ENCODE peak calls at places on chromosomes 16 and 17, in seven cellular contexts. C, Q, F, J, S, R and N are unnamed samples.

GRCh38 chr16:66399930-66400329 is 27.2 kb upstream of the BEAN1 start:
- DNase-seq in C (no peak), S (no peak), R (no peak), Q (no peak), J (no peak), F (no peak), N (peak)

GRCh38 chr16:50207652-50208051 is 54.5 kb downstream of the TENT4B start:
- DNase-seq in S (no peak), Q (no peak), F (no peak), J (no peak), C (no peak), R (no peak), N (no peak)

GRCh38 chr17:17792143-17792550 is 44.6 kb downstream of the SREBF1 start:
- DNase-seq in F (no peak), C (no peak), R (no peak), S (no peak), Q (no peak), J (no peak), N (peak)

GRCh38 chr17:61551255-61551742 is 39.7 kb downstream of the NACA2 start:
- DNase-seq in F (no peak), S (no peak), Q (no peak), R (no peak), J (no peak), C (peak), N (peak)

GRCh38 chr17:81419333-81419885 is 24.2 kb downstream of the BAHCC1 start:
- DNase-seq in S (peak), F (peak), R (no peak), C (peak), J (peak), Q (peak), N (peak)

GRCh38 chr16:50818380-50818779 is 76.5 kb downstream of the CYLD start:
- DNase-seq in C (no peak), Q (no peak), F (no peak), J (no peak), R (no peak), S (no peak), N (no peak)

GRCh38 chr16:2828876-2829430 is 1.1 kb upstream of the ZG16B start:
- DNase-seq in Q (no peak), R (no peak), S (no peak), F (no peak), J (no peak), C (no peak), N (no peak)

GRCh38 chr16:3182608-3183444 is 5.2 kb upstream of the OR1F1 start:
- DNase-seq in R (no peak), J (no peak), C (peak), S (peak), Q (no peak), F (no peak), N (peak)

GRCh38 chr17:412211-413015 is 59.8 kb upstream of the RPH3AL start:
- DNase-seq in S (peak), C (peak), R (no peak), J (peak), F (no peak), Q (peak), N (peak)

GRCh38 chr16:30113031-30113710 is at the start of gene GDPD3:
- DNase-seq in Q (no peak), F (no peak), C (no peak), S (peak), R (no peak), J (no peak), N (no peak)

GRCh38 chr17:65593870-65594584 is 32.6 kb upstream of the AXIN2 start:
- DNase-seq in Q (peak), J (no peak), R (no peak), F (no peak), S (no peak), C (no peak), N (no peak)

GRCh38 chr16:65875362-65876199 is 490.9 kb upstream of the CDH5 start:
- DNase-seq in J (no peak), S (no peak), C (no peak), Q (no peak), F (no peak), R (no peak), N (peak)

GRCh38 chr17:2179615-2180295 is 123.8 kb downstream of the SMG6 start:
- DNase-seq in C (no peak), R (no peak), Q (peak), J (peak), S (peak), F (peak), N (peak)

GRCh38 chr17:8151641-8152111 is 528 bp downstream of the PER1 start:
- DNase-seq in R (no peak), Q (peak), F (peak), C (no peak), S (peak), J (peak), N (no peak)

GRCh38 chr16:48321307-48322036 is 63.7 kb downstream of the SIAH1 start:
- DNase-seq in S (no peak), R (no peak), Q (no peak), C (no peak), J (no peak), F (no peak), N (no peak)

GRCh38 chr16:72050769-72051464 is 3.4 kb upstream of the HP start:
- DNase-seq in J (no peak), C (no peak), F (no peak), Q (no peak), S (no peak), R (no peak), N (no peak)

GRCh38 chr16:4865231-4865860 is 18.1 kb downstream of the UBN1 start:
- DNase-seq in Q (no peak), C (no peak), J (no peak), S (no peak), R (no peak), F (no peak), N (no peak)

GRCh38 chr17:43645765-43646481 is 15.8 kb downstream of the MEOX1 start:
- DNase-seq in R (no peak), F (peak), S (peak), Q (peak), J (peak), C (no peak), N (peak)

GRCh38 chr16:66379571-66379941 is 13.1 kb downstream of the CDH5 start:
- DNase-seq in R (no peak), S (no peak), F (no peak), Q (no peak), C (no peak), J (no peak), N (no peak)

GRCh38 chr17:30449480-30449879 is 27.7 kb upstream of the GOSR1 start:
- DNase-seq in Q (peak), J (no peak), S (no peak), R (no peak), F (no peak), C (no peak), N (no peak)

GRCh38 chr17:60301644-60302043 is 90.3 kb downstream of the USP32 start:
- DNase-seq in Q (no peak), S (no peak), C (no peak), R (no peak), J (no peak), F (no peak), N (no peak)

GRCh38 chr17:57544834-57545463 is 200.2 kb downstream of the CCDC182 start:
- DNase-seq in J (no peak), C (no peak), S (no peak), F (no peak), R (no peak), Q (no peak), N (peak)

GRCh38 chr16:241866-242265 is 7.2 kb downstream of the FAM234A start:
- DNase-seq in S (no peak), J (no peak), F (no peak), Q (no peak), R (no peak), C (no peak), N (no peak)

GRCh38 chr17:61495161-61495857 is 43.1 kb downstream of the TBX4 start:
- DNase-seq in S (no peak), R (no peak), C (no peak), Q (no peak), F (no peak), J (no peak), N (no peak)

GRCh38 chr17:70848785-70849184 is 679.5 kb downstream of the KCNJ2 start:
- DNase-seq in Q (no peak), R (no peak), C (no peak), S (no peak), J (no peak), F (no peak), N (no peak)

GRCh38 chr17:67504182-67504581 is 127.1 kb downstream of the PITPNC1 start:
- DNase-seq in Q (no peak), J (no peak), C (no peak), F (no peak), R (no peak), S (no peak), N (no peak)

GRCh38 chr16:77788196-77789084 is at the start of gene VAT1L:
- DNase-seq in J (no peak), Q (no peak), R (no peak), F (no peak), S (no peak), C (peak), N (peak)

GRCh38 chr17:2054262-2054739 is 602 bp upstream of the HIC1 start:
- DNase-seq in Q (peak), J (no peak), R (no peak), S (no peak), F (peak), C (peak), N (peak)

GRCh38 chr17:4003501-4004421 is 39.5 kb upstream of the ATP2A3 start:
- DNase-seq in R (no peak), C (no peak), Q (no peak), S (peak), F (peak), J (no peak), N (peak)

GRCh38 chr17:68440526-68440925 is 16.8 kb downstream of the WIPI1 start:
- DNase-seq in R (no peak), J (no peak), C (no peak), S (no peak), Q (no peak), F (no peak), N (no peak)

GRCh38 chr17:19874256-19874655 is 6.5 kb upstream of the ULK2 start:
- DNase-seq in J (no peak), R (no peak), C (no peak), S (no peak), Q (no peak), F (no peak), N (no peak)

GRCh38 chr16:69179255-69180010 is 7.5 kb upstream of the SNTB2 start:
- DNase-seq in R (no peak), F (peak), Q (peak), C (peak), S (peak), J (peak), N (peak)

GRCh38 chr17:49434821-49435581 is 20.3 kb upstream of the PHB1 start:
- DNase-seq in J (no peak), S (peak), F (no peak), C (peak), Q (peak), R (no peak), N (peak)

GRCh38 chr16:89023621-89024511 is 46.9 kb upstream of the CBFA2T3 start:
- DNase-seq in F (peak), Q (no peak), S (no peak), J (no peak), C (no peak), R (no peak), N (no peak)

GRCh38 chr17:8125196-8125946 is 1.5 kb upstream of the HES7 start:
- DNase-seq in Q (peak), J (peak), C (peak), R (peak), F (peak), S (peak), N (peak)

GRCh38 chr16:77300232-77300631 is 101.0 kb downstream of the SYCE1L start:
- DNase-seq in Q (no peak), J (no peak), F (no peak), R (no peak), C (peak), S (no peak), N (no peak)

DNA sequence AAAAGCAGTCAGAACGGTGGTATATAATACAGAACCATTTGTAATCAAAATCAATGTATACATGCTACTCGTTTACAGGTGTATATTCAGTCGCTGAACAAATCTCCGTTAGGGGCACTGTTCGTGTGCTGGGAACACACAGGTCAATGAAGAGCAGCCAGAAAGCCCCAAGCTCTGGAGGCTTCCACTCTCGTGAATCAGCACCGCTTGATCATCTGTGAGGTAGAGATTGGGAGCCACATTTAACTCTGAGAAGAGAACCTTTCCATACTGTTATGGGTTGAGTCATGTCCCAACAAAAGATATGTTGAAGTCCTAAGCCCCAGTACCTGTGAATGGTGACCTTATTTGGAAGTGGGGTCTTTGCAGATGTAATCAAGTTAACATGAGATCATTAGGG is 5.4 kb upstream of the CYTH1 start:
- DNase-seq in C (peak), J (no peak), Q (peak), R (no peak), S (no peak), F (no peak), N (no peak)
- TF ChIP-seq EP300 in C (no peak), J (no peak), Q (no peak), R (no peak), S (no peak), F (no peak), N (no peak)

DNA sequence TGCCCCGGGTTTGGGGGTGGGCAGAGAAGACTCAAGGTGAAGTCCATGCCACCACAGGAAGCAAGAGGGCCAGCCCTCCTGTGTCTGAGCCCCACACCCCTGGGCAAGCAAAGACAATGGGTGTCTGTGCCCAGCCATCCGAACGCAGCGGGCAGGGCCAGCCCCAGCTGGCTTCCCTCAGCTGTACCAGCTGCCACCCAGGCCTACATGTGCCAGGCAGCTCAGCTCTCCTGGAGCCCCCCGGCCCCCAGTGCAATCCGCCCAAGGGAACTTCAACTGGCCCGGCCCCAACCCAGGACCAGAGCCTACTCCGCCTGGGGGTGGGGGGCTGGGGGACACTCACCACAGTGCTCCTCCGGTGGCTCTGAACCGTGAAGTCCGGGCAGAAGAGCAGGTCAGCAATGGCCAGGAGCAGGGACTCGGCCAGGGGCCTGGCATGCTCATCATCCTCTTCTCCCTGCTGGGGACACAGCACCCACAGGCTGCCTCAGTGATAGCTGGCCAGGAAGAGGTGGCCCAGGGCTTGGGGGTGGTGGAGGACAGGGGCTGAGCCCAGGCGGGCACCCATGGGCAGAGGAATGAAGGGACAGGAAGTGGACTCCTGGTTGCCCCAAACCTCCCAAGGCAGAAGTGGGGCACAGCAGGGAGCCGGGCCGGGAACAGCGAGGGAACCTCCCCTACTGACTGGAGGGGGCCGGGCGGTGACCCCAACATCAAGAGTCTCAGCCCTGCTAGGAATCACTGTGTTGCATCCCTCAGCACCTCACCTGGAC is 9.8 kb downstream of the HID1 start:
- DNase-seq in J (no peak), F (no peak), R (no peak), Q (no peak), S (no peak), C (no peak), N (no peak)
- TF ChIP-seq EP300 in J (no peak), F (no peak), R (no peak), Q (no peak), S (no peak), C (no peak), N (no peak)

GRCh38 chr16:84514874-84515835 is 10.7 kb upstream of the MEAK7 start:
- DNase-seq in R (peak), J (no peak), S (peak), F (no peak), C (no peak), Q (no peak), N (no peak)
- TF ChIP-seq EP300 in R (peak), J (no peak), S (no peak), F (no peak), C (no peak), Q (no peak), N (no peak)

GRCh38 chr17:27493088-27493487 is 36.8 kb downstream of the KSR1 start:
- DNase-seq in S (no peak), C (no peak), F (no peak), Q (no peak), R (no peak), J (no peak), N (no peak)
- TF ChIP-seq EP300 in S (no peak), C (no peak), F (no peak), Q (no peak), R (no peak), J (no peak), N (no peak)

GRCh38 chr17:9875441-9875840 is 29.6 kb downstream of the RCVRN start:
- DNase-seq in R (no peak), Q (no peak), S (no peak), J (no peak), F (no peak), C (no peak), N (no peak)

GRCh38 chr17:9878361-9878760 is 26.7 kb downstream of the RCVRN start:
- DNase-seq in Q (no peak), J (no peak), F (no peak), R (no peak), S (no peak), C (no peak), N (no peak)

GRCh38 chr17:9878791-9879525 is 26.1 kb downstream of the RCVRN start:
- DNase-seq in R (no peak), S (no peak), Q (no peak), C (no peak), F (no peak), J (no peak), N (no peak)

GRCh38 chr17:9872852-9873251 is 32.2 kb downstream of the RCVRN start:
- DNase-seq in C (no peak), R (no peak), F (no peak), S (no peak), Q (no peak), J (no peak), N (no peak)

DNA sequence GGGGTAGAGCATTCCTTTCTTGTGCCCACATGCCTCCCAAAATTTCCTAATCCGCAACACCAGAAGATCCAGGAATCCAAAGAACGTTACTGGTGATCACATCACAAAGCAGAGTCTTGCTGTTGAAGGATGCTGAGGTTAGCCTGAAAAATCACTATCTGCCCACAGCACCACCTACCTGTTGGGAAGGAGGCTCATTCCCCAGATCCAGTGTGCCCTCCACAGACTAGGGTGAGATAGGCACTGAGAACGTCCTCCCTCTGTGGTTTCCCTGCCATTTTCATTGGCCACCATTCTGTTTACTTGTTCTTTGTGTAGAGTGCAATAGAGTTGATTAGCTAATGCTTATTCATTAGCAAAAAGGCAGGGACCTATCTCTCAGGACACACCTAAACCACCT is 30.3 kb downstream of the RCVRN start:
- DNase-seq in F (no peak), S (no peak), J (no peak), C (peak), Q (no peak), R (no peak), N (no peak)
- TF ChIP-seq EP300 in F (no peak), S (no peak), J (no peak), C (no peak), Q (no peak), R (no peak), N (no peak)

GRCh38 chr17:77387891-77388290 is 247.1 kb downstream of the SEC14L1 start:
- DNase-seq in J (no peak), S (no peak), Q (no peak), F (no peak), C (no peak), R (no peak), N (no peak)
- TF ChIP-seq EP300 in J (no peak), S (no peak), Q (no peak), F (no peak), C (no peak), R (no peak), N (no peak)

GRCh38 chr17:37640016-37640415 is 3.2 kb downstream of the DDX52 start:
- DNase-seq in C (no peak), J (no peak), Q (no peak), R (no peak), S (no peak), F (no peak), N (no peak)
- TF ChIP-seq EP300 in C (no peak), J (no peak), Q (no peak), R (no peak), S (no peak), F (no peak), N (no peak)

GRCh38 chr17:75908201-75908600 is 3.5 kb upstream of the MRPL38 start:
- DNase-seq in S (peak), J (no peak), Q (no peak), F (no peak), C (no peak), R (no peak), N (no peak)
- TF ChIP-seq EP300 in S (no peak), J (no peak), Q (no peak), F (no peak), C (no peak), R (no peak), N (no peak)